ENCODE peak calls at places on chromosomes 2 and 18, in seven cellular contexts. L is CD8-positive, alpha-beta T cell; S is pancreas; A is thyroid gland; K is IMR-90; B is cardiac muscle cell; Q is spleen. I is an unnamed sample. For H3K4me1, the result is how much of the 10 kb centered on the place peaks cover.

GRCh38 chr2:85802337-85803103 is 48.7 kb downstream of the ATOH8 start:
- DNase-seq in L (no peak), S (no peak), A (no peak), K (peak), B (no peak), Q (no peak), I (no peak)

GRCh38 chr2:106030287-106031268 is 163.5 kb downstream of the UXS1 start:
- DNase-seq in L (no peak), S (no peak), A (peak), K (peak), B (peak), Q (no peak), I (peak)

GRCh38 chr18:74062037-74062436 is 85.6 kb downstream of the FBXO15 start:
- DNase-seq in L (no peak), S (no peak), A (no peak), K (no peak), B (no peak), Q (no peak), I (no peak)

GRCh38 chr2:162795312-162795711 is 43.3 kb downstream of the KCNH7 start:
- DNase-seq in L (no peak), S (no peak), A (peak), K (no peak), B (no peak), Q (no peak), I (peak)

GRCh38 chr2:173264603-173265366 is 89.9 kb upstream of the CDCA7 start:
- DNase-seq in L (no peak), S (no peak), A (no peak), K (no peak), B (no peak), Q (peak), I (no peak)

GRCh38 chr2:203797363-203798111 is 70.0 kb upstream of the CTLA4 start:
- DNase-seq in L (no peak), S (no peak), A (no peak), K (peak), B (no peak), Q (no peak), I (no peak)

GRCh38 chr2:17148298-17149228 is 369.7 kb downstream of the RAD51AP2 start:
- DNase-seq in L (no peak), S (no peak), A (peak), K (no peak), B (peak), Q (no peak), I (peak)

GRCh38 chr2:235659767-235660322 is 166.0 kb downstream of the AGAP1 start:
- DNase-seq in L (no peak), S (no peak), A (no peak), K (peak), B (no peak), Q (no peak), I (no peak)

GRCh38 chr2:40400336-40400953 is 51.4 kb downstream of the SLC8A1 start:
- DNase-seq in L (no peak), S (no peak), A (no peak), K (no peak), B (no peak), Q (no peak), I (no peak)

GRCh38 chr18:23763343-23763742 is 74.1 kb downstream of the LAMA3 start:
- DNase-seq in L (no peak), S (no peak), A (no peak), K (no peak), B (no peak), Q (no peak), I (no peak)

GRCh38 chr2:149037851-149038250 is 648 bp upstream of the LYPD6B start:
- DNase-seq in L (no peak), S (no peak), A (peak), K (no peak), B (peak), Q (no peak), I (peak)

GRCh38 chr2:213162515-213163118 is 11.2 kb upstream of the IKZF2 start:
- DNase-seq in L (no peak), S (no peak), A (no peak), K (peak), B (no peak), Q (no peak), I (peak)

GRCh38 chr2:173851256-173851655 is 113.9 kb downstream of the SP3 start:
- DNase-seq in L (no peak), S (no peak), A (peak), K (no peak), B (no peak), Q (no peak), I (no peak)

GRCh38 chr2:109180786-109181185 is 51.8 kb downstream of the SH3RF3 start:
- DNase-seq in L (no peak), S (no peak), A (no peak), K (peak), B (no peak), Q (no peak), I (no peak)

GRCh38 chr2:100924520-100925451 is 77.3 kb upstream of the RPL31 start:
- DNase-seq in L (no peak), S (no peak), A (no peak), K (peak), B (no peak), Q (no peak), I (no peak)

GRCh38 chr2:3644891-3645605 is 13.0 kb upstream of the ALLC start:
- DNase-seq in L (no peak), S (peak), A (no peak), K (no peak), B (no peak), Q (peak), I (no peak)

GRCh38 chr2:222998459-222998858 is 53.5 kb upstream of the KCNE4 start:
- DNase-seq in L (no peak), S (no peak), A (no peak), K (no peak), B (no peak), Q (no peak), I (no peak)

GRCh38 chr2:62974999-62975398 is 75.6 kb upstream of the OTX1 start:
- DNase-seq in L (no peak), S (no peak), A (no peak), K (no peak), B (no peak), Q (no peak), I (no peak)

GRCh38 chr2:136530154-136530553 is 235.2 kb upstream of the THSD7B start:
- DNase-seq in L (no peak), S (no peak), A (no peak), K (no peak), B (peak), Q (no peak), I (no peak)

GRCh38 chr2:31553362-31553761 is 27.4 kb downstream of the SRD5A2 start:
- DNase-seq in L (no peak), S (no peak), A (no peak), K (no peak), B (no peak), Q (no peak), I (no peak)

GRCh38 chr2:120037995-120038541 is 25.2 kb downstream of the EPB41L5 start:
- DNase-seq in L (no peak), S (no peak), A (no peak), K (peak), B (no peak), Q (no peak), I (no peak)

GRCh38 chr2:236162804-236163482 is 5.2 kb downstream of the GBX2 start:
- DNase-seq in L (no peak), S (no peak), A (no peak), K (no peak), B (no peak), Q (peak), I (no peak)

GRCh38 chr2:27051902-27052645 is 606 bp downstream of the AGBL5 start:
- DNase-seq in L (no peak), S (peak), A (peak), K (no peak), B (peak), Q (peak), I (no peak)

GRCh38 chr2:128357561-128358370 is 39.1 kb upstream of the HS6ST1 start:
- DNase-seq in L (no peak), S (no peak), A (no peak), K (no peak), B (no peak), Q (no peak), I (no peak)

GRCh38 chr2:186036862-186037449 is 298.4 kb downstream of the FSIP2 start:
- DNase-seq in L (no peak), S (no peak), A (no peak), K (no peak), B (no peak), Q (no peak), I (no peak)

GRCh38 chr2:154449951-154450658 is 248.4 kb upstream of the KCNJ3 start:
- DNase-seq in L (no peak), S (no peak), A (no peak), K (no peak), B (no peak), Q (no peak), I (no peak)

GRCh38 chr2:60000681-60001080 is 552.8 kb downstream of the BCL11A start:
- DNase-seq in L (no peak), S (no peak), A (no peak), K (no peak), B (no peak), Q (no peak), I (peak)

GRCh38 chr18:55781481-55781957 is 193.5 kb upstream of the TCF4 start:
- DNase-seq in L (no peak), S (no peak), A (peak), K (peak), B (peak), Q (no peak), I (peak)

GRCh38 chr2:236916181-236916580 is 169.5 kb upstream of the COPS8 start:
- DNase-seq in L (no peak), S (no peak), A (no peak), K (no peak), B (no peak), Q (no peak), I (no peak)

GRCh38 chr2:210337159-210337558 is 22.2 kb upstream of the MYL1 start:
- DNase-seq in L (no peak), S (no peak), A (no peak), K (no peak), B (no peak), Q (no peak), I (no peak)

GRCh38 chr2:160646684-160647444 is 153.3 kb upstream of the RBMS1 start:
- DNase-seq in L (no peak), S (no peak), A (peak), K (no peak), B (no peak), Q (no peak), I (peak)

GRCh38 chr2:12513339-12513738 is 203.4 kb upstream of the TRIB2 start:
- DNase-seq in L (no peak), S (no peak), A (no peak), K (no peak), B (no peak), Q (no peak), I (no peak)

GRCh38 chr2:204407209-204408070 is 137.8 kb upstream of the PARD3B start:
- DNase-seq in L (no peak), S (no peak), A (no peak), K (peak), B (no peak), Q (no peak), I (no peak)

GRCh38 chr18:48921305-48922202 is 29.2 kb downstream of the SMAD7 start:
- DNase-seq in L (no peak), S (no peak), A (no peak), K (no peak), B (no peak), Q (no peak), I (no peak)

GRCh38 chr2:5076599-5076998 is 615.6 kb upstream of the SOX11 start:
- DNase-seq in L (no peak), S (no peak), A (no peak), K (no peak), B (no peak), Q (no peak), I (no peak)

GRCh38 chr2:238158807-238159539 is at the start of gene ERFE:
- DNase-seq in L (no peak), S (peak), A (peak), K (peak), B (peak), Q (peak), I (no peak)

DNA sequence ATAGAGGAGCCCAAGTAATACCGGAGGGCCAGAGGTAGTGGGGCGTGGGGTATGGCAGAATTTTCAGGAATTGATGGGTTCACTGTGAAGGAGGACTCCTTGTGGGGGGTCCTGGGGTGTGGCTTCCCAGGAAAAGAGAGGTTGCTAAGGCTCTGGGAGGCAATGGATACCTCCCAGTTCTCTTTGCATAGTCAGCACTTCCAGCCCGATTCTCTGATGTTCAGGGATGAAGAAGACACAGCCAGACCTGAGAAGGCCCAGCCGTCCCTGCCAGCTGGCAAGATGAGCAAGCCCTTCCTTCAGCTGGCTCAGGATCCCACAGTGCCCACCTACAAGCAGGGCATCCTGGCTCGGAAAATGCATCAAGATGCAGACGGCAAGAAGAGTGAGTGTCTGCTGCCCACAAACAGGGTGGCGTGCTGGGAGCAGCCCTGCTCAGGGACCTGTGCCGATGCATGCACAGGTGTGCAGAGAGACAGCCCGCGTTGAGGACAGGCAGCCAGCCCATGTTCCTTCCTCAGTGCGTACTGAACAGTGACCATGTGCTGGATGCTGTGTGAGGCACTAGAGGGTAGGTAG is 22.2 kb downstream of the PSD4 start:
- DNase-seq in L (no peak), S (no peak), A (no peak), K (no peak), B (no peak), Q (peak), I (no peak)
- H3K4me1 ChIP-seq in L (under half), S (under half), A (under half), K (under half), B (under half), Q (under half), I (under half)

GRCh38 chr2:104849618-104850097 is 4.3 kb upstream of the POU3F3 start:
- DNase-seq in L (no peak), S (peak), A (peak), K (peak), B (peak), Q (peak), I (no peak)
- TF ChIP-seq CTCF in L (peak), S (peak), A (peak), K (peak), B (peak), Q (peak), I (peak)

DNA sequence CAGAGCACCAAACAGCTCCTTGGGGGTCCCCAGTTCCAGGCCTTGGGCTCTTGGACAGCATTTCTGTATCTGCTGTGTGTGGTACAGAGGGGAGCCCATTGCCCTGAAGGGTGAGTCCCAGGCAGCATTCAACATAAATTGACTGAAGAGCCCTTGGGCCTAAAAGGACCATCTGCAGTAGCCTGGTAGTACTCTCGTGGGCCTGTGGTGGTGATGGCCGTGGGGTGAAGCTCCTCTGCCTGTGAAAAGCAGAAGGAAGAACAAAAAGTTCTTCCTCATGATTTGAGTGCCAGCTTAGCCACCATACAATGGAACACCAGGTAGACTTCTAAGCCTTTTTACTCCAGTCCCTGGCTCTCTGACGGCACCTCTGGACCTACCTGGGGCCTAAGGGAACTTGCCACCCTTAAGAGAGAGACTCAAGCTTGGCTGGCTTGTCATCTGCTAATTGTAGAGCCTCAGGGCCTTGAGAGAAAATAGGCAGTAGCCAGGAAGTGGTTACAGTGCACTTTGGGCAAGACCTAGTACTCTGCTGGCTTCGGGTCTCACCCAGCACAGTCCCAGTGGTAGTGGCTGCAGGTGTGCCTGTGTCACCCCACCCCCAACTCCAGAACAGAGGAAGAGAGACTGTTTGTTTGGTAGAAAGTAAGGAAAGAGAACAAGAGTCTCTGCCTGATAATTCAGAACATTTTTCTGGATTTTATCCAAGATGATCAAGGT is 84.6 kb upstream of the CERS6 start:
- DNase-seq in L (no peak), S (no peak), A (no peak), K (no peak), B (no peak), Q (peak), I (no peak)
- H3K27ac ChIP-seq in L (no peak), S (no peak), A (no peak), K (no peak), B (no peak), Q (no peak), I (no peak)

GRCh38 chr2:65056215-65056989 is at the start of gene CEP68:
- DNase-seq in L (peak), S (peak), A (peak), K (peak), B (peak), Q (peak), I (peak)

GRCh38 chr2:65057391-65058052 is 1.3 kb downstream of the CEP68 start:
- DNase-seq in L (no peak), S (no peak), A (no peak), K (peak), B (no peak), Q (no peak), I (peak)

GRCh38 chr2:65056990-65057375 is 767 bp downstream of the CEP68 start:
- DNase-seq in L (no peak), S (no peak), A (no peak), K (no peak), B (no peak), Q (no peak), I (no peak)

GRCh38 chr2:65061146-65061909 is 5.1 kb downstream of the CEP68 start:
- DNase-seq in L (no peak), S (no peak), A (no peak), K (no peak), B (no peak), Q (no peak), I (no peak)

DNA sequence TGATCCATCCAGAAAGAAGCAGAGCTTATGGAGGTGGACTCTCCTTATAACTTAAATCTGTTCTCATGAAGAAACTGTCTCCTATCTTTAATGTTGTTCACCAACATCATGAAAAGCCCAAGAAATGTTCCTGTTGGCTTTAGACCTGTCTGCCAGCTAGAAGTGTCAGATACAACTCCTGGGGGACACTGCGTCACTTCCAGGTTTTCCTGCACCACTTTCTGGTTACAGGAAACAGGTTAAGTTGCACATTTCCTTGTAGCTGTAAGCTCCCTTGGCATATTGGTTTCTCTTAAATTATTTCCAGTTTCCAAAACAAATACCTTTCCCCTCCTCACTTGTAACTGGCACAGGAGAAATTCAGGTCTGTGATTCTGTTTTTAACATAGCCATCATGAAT is 2.9 kb downstream of the CEP68 start:
- DNase-seq in L (no peak), S (no peak), A (no peak), K (no peak), B (no peak), Q (no peak), I (no peak)
- H3K4me1 ChIP-seq in L (half or more), S (under half), A (under half), K (under half), B (under half), Q (half or more), I (under half)

GRCh38 chr2:201257941-201258665 is 2.2 kb upstream of the CASP8 start:
- DNase-seq in L (peak), S (peak), A (peak), K (peak), B (peak), Q (peak), I (peak)
- TF ChIP-seq CTCF in L (no peak), S (no peak), A (no peak), K (no peak), B (no peak), Q (peak), I (peak)